ENCODE peak calls at places on chromosomes 7 and 10, in eight cellular contexts. K is right lobe of liver; S is CD4-positive, alpha-beta T cell; F is lower lobe of right lung; C is AG04450; V is pancreas; O is GM23338; N is suprapubic skin. Q is an unnamed sample.

GRCh38 chr10:14600065-14600464 is 174.6 kb downstream of the FAM107B start:
- DNase-seq in K (no peak), S (no peak), F (no peak), C (no peak), V (no peak), O (no peak), N (no peak), Q (no peak)

GRCh38 chr7:21579341-21580072 is 36.7 kb downstream of the DNAH11 start:
- DNase-seq in K (no peak), S (no peak), F (no peak), C (no peak), V (no peak), O (no peak), N (no peak), Q (no peak)

GRCh38 chr10:71725998-71726672 is 6.6 kb upstream of the C10orf105 start:
- DNase-seq in K (peak), S (peak), F (no peak), C (no peak), V (no peak), O (peak), N (no peak), Q (peak)

GRCh38 chr10:110107887-110108286 is 99.5 kb upstream of the MXI1 start:
- DNase-seq in K (no peak), S (no peak), F (no peak), C (no peak), V (no peak), O (no peak), N (no peak), Q (no peak)

GRCh38 chr7:35727571-35727970 is 32.6 kb upstream of the HERPUD2 start:
- DNase-seq in K (no peak), S (no peak), F (no peak), C (no peak), V (no peak), O (no peak), N (no peak), Q (no peak)

GRCh38 chr10:43855667-43856210 is 207.1 kb upstream of the ZNF32 start:
- DNase-seq in K (no peak), S (no peak), F (no peak), C (no peak), V (no peak), O (no peak), N (peak), Q (no peak)

GRCh38 chr10:71138126-71138860 is 74.1 kb upstream of the UNC5B start:
- DNase-seq in K (no peak), S (no peak), F (no peak), C (no peak), V (no peak), O (no peak), N (no peak), Q (no peak)

GRCh38 chr7:121083138-121083789 is 94.8 kb downstream of the CPED1 start:
- DNase-seq in K (no peak), S (no peak), F (no peak), C (peak), V (no peak), O (no peak), N (no peak), Q (peak)

GRCh38 chr7:125254521-125254920 is 324.9 kb upstream of the POT1 start:
- DNase-seq in K (no peak), S (no peak), F (no peak), C (no peak), V (no peak), O (no peak), N (no peak), Q (no peak)

GRCh38 chr7:725223-726005 is 1.1 kb upstream of the DNAAF5 start:
- DNase-seq in K (no peak), S (no peak), F (no peak), C (no peak), V (no peak), O (no peak), N (no peak), Q (no peak)

GRCh38 chr10:133165556-133166503 is 5.8 kb downstream of the KNDC1 start:
- DNase-seq in K (no peak), S (no peak), F (peak), C (no peak), V (peak), O (no peak), N (peak), Q (no peak)

GRCh38 chr10:102152545-102152890 is 329 bp downstream of the NOLC1 start:
- DNase-seq in K (no peak), S (no peak), F (no peak), C (no peak), V (no peak), O (no peak), N (no peak), Q (peak)

GRCh38 chr7:7110706-7111105 is 71.6 kb upstream of the C1GALT1 start:
- DNase-seq in K (no peak), S (no peak), F (no peak), C (no peak), V (no peak), O (no peak), N (no peak), Q (no peak)

GRCh38 chr10:72904806-72905205 is 11.3 kb downstream of the OIT3 start:
- DNase-seq in K (no peak), S (no peak), F (no peak), C (no peak), V (no peak), O (no peak), N (no peak), Q (no peak)

GRCh38 chr7:128450409-128450808 is 5.3 kb upstream of the HILPDA start:
- DNase-seq in K (no peak), S (no peak), F (no peak), C (no peak), V (no peak), O (no peak), N (no peak), Q (no peak)

GRCh38 chr7:3495530-3495929 is 194.5 kb downstream of the SDK1 start:
- DNase-seq in K (no peak), S (no peak), F (no peak), C (no peak), V (no peak), O (no peak), N (no peak), Q (no peak)

GRCh38 chr10:80945267-80945880 is 407.7 kb downstream of the SH2D4B start:
- DNase-seq in K (no peak), S (no peak), F (no peak), C (no peak), V (no peak), O (peak), N (no peak), Q (peak)

GRCh38 chr7:82294258-82294855 is 149.2 kb downstream of the CACNA2D1 start:
- DNase-seq in K (no peak), S (no peak), F (no peak), C (no peak), V (no peak), O (no peak), N (no peak), Q (no peak)

GRCh38 chr10:21315321-21316220 is 209.9 kb downstream of the SKIDA1 start:
- DNase-seq in K (no peak), S (no peak), F (peak), C (peak), V (peak), O (peak), N (peak), Q (peak)

GRCh38 chr7:28954936-28955335 is 3.2 kb downstream of the TRIL start:
- DNase-seq in K (no peak), S (no peak), F (no peak), C (no peak), V (no peak), O (peak), N (no peak), Q (no peak)

GRCh38 chr7:26060713-26061339 is 91.2 kb upstream of the NFE2L3 start:
- DNase-seq in K (no peak), S (no peak), F (no peak), C (no peak), V (no peak), O (no peak), N (no peak), Q (no peak)
- TF ChIP-seq CTCF in K (no peak), S (no peak), F (no peak), C (no peak), V (no peak), O (no peak), N (no peak), Q (no peak)

DNA sequence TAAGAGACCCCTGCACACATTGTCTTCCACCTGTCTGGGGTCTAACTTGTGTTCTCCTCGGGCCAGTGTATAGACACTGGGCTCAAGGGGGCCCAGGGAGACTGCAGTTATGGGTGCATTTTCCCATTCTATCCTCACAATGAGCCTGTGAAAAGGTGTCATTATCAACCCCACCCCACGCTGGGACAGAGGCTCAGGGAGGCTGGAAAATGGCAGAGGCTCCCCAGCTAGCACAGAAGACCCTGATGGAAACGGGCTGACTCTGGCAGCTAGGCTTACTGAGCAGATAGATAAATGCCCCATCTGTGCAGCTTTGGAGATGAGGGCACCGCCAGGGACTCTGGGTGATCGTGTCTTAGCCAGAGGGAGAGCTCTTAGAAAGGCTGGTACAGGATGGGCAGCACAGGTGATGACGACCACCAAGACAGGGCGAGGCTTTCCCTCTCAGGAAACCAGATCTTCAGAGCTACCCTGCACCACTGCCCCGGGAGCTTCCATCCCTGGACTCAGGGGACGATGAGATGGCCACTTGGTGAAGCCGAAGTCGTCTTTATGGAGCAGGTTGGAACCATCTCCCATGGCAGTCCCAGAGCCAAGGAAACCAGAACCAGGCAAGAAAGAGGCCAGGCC is 58.2 kb upstream of the CHST15 start:
- DNase-seq in K (no peak), S (no peak), F (no peak), C (no peak), V (no peak), O (no peak), N (no peak), Q (no peak)
- H3K27ac ChIP-seq in K (no peak), S (no peak), F (peak), C (no peak), V (no peak), O (no peak), N (no peak), Q (peak)

GRCh38 chr7:27242580-27243339 is at the start of gene EVX1:
- DNase-seq in K (no peak), S (no peak), F (no peak), C (no peak), V (no peak), O (peak), N (no peak), Q (peak)

GRCh38 chr7:27243340-27244163 is 950 bp downstream of the EVX1 start:
- DNase-seq in K (no peak), S (no peak), F (no peak), C (no peak), V (no peak), O (peak), N (no peak), Q (no peak)

GRCh38 chr7:27241189-27242045 is 1.2 kb upstream of the EVX1 start:
- DNase-seq in K (no peak), S (no peak), F (no peak), C (no peak), V (no peak), O (peak), N (no peak), Q (no peak)

GRCh38 chr7:27239780-27240731 is 2.5 kb upstream of the EVX1 start:
- DNase-seq in K (no peak), S (no peak), F (no peak), C (no peak), V (no peak), O (no peak), N (no peak), Q (no peak)

GRCh38 chr7:27242046-27242579 is 489 bp upstream of the EVX1 start:
- DNase-seq in K (no peak), S (no peak), F (no peak), C (no peak), V (no peak), O (no peak), N (no peak), Q (no peak)
- TF ChIP-seq CTCF in K (no peak), S (no peak), F (no peak), C (no peak), V (no peak), O (no peak), N (no peak), Q (no peak)

GRCh38 chr10:29788113-29788512 is 153.3 kb upstream of the SVIL start:
- DNase-seq in K (no peak), S (no peak), F (no peak), C (no peak), V (no peak), O (no peak), N (no peak), Q (no peak)

GRCh38 chr10:29780639-29781038 is 145.9 kb upstream of the SVIL start:
- DNase-seq in K (no peak), S (no peak), F (no peak), C (no peak), V (no peak), O (no peak), N (no peak), Q (no peak)

GRCh38 chr10:29780096-29780495 is 145.3 kb upstream of the SVIL start:
- DNase-seq in K (no peak), S (no peak), F (no peak), C (no peak), V (no peak), O (no peak), N (no peak), Q (no peak)

GRCh38 chr10:29784175-29784773 is 149.5 kb upstream of the SVIL start:
- DNase-seq in K (no peak), S (no peak), F (no peak), C (peak), V (no peak), O (peak), N (peak), Q (peak)

GRCh38 chr10:29783211-29783947 is 148.6 kb upstream of the SVIL start:
- DNase-seq in K (no peak), S (no peak), F (no peak), C (no peak), V (no peak), O (no peak), N (no peak), Q (no peak)
- H3K27ac ChIP-seq in K (no peak), S (no peak), F (peak), C (peak), V (no peak), O (no peak), N (peak), Q (peak)

GRCh38 chr7:44116087-44116788 is 7.1 kb downstream of the POLD2 start:
- DNase-seq in K (peak), S (no peak), F (no peak), C (no peak), V (no peak), O (no peak), N (no peak), Q (no peak)
- TF ChIP-seq CTCF in K (no peak), S (no peak), F (no peak), C (no peak), V (no peak), O (no peak), N (no peak), Q (no peak)

GRCh38 chr7:126443951-126444350 is 808.8 kb downstream of the GRM8 start:
- DNase-seq in K (no peak), S (no peak), F (no peak), C (no peak), V (no peak), O (no peak), N (no peak), Q (no peak)
- H3K27ac ChIP-seq in K (no peak), S (no peak), F (no peak), C (no peak), V (no peak), O (no peak), N (no peak), Q (no peak)

GRCh38 chr7:30513762-30514161 is 9.1 kb upstream of the GGCT start:
- DNase-seq in K (no peak), S (no peak), F (no peak), C (no peak), V (no peak), O (no peak), N (no peak), Q (no peak)

GRCh38 chr7:30514177-30514576 is 9.5 kb upstream of the GGCT start:
- DNase-seq in K (no peak), S (no peak), F (no peak), C (no peak), V (no peak), O (no peak), N (no peak), Q (no peak)

GRCh38 chr7:30511494-30511893 is 6.9 kb upstream of the GGCT start:
- DNase-seq in K (no peak), S (no peak), F (no peak), C (no peak), V (no peak), O (no peak), N (no peak), Q (no peak)

GRCh38 chr7:30510124-30511074 is 5.8 kb upstream of the GGCT start:
- DNase-seq in K (peak), S (peak), F (peak), C (no peak), V (no peak), O (peak), N (no peak), Q (peak)

GRCh38 chr7:30511973-30512662 is 7.5 kb upstream of the GGCT start:
- DNase-seq in K (no peak), S (no peak), F (no peak), C (no peak), V (no peak), O (no peak), N (no peak), Q (no peak)
- TF ChIP-seq CTCF in K (no peak), S (no peak), F (no peak), C (no peak), V (no peak), O (no peak), N (no peak), Q (no peak)

GRCh38 chr7:37663693-37664092 is 19.9 kb upstream of the GPR141 start:
- DNase-seq in K (no peak), S (no peak), F (peak), C (no peak), V (peak), O (no peak), N (no peak), Q (no peak)

GRCh38 chr7:37665352-37666022 is 18.1 kb upstream of the GPR141 start:
- DNase-seq in K (no peak), S (no peak), F (no peak), C (no peak), V (no peak), O (no peak), N (no peak), Q (no peak)

GRCh38 chr7:37669818-37670217 is 13.7 kb upstream of the GPR141 start:
- DNase-seq in K (no peak), S (no peak), F (no peak), C (no peak), V (no peak), O (no peak), N (no peak), Q (no peak)

GRCh38 chr7:37660614-37661013 is 23.0 kb upstream of the GPR141 start:
- DNase-seq in K (no peak), S (no peak), F (no peak), C (no peak), V (no peak), O (no peak), N (no peak), Q (no peak)

GRCh38 chr7:37666026-37666780 is 17.4 kb upstream of the GPR141 start:
- DNase-seq in K (no peak), S (no peak), F (no peak), C (no peak), V (no peak), O (no peak), N (no peak), Q (peak)
- H3K27ac ChIP-seq in K (no peak), S (no peak), F (no peak), C (no peak), V (no peak), O (no peak), N (no peak), Q (no peak)

GRCh38 chr7:16644987-16645592 is 464 bp downstream of the ANKMY2 start:
- DNase-seq in K (peak), S (peak), F (peak), C (no peak), V (peak), O (peak), N (no peak), Q (no peak)

GRCh38 chr7:16644157-16644556 is 1.4 kb downstream of the ANKMY2 start:
- DNase-seq in K (no peak), S (no peak), F (no peak), C (no peak), V (no peak), O (no peak), N (no peak), Q (no peak)

GRCh38 chr7:16646427-16647081 is 573 bp downstream of the BZW2 start:
- DNase-seq in K (no peak), S (no peak), F (no peak), C (no peak), V (peak), O (no peak), N (no peak), Q (no peak)

GRCh38 chr7:16644624-16644986 is 949 bp downstream of the ANKMY2 start:
- DNase-seq in K (peak), S (peak), F (peak), C (no peak), V (peak), O (no peak), N (peak), Q (peak)

GRCh38 chr7:16645593-16646426 is at the start of the genes ANKMY2 and BZW2:
- DNase-seq in K (peak), S (peak), F (peak), C (peak), V (peak), O (peak), N (peak), Q (peak)
- TF ChIP-seq CTCF in K (no peak), S (no peak), F (peak), C (no peak), V (peak), O (no peak), N (no peak), Q (no peak)

DNA sequence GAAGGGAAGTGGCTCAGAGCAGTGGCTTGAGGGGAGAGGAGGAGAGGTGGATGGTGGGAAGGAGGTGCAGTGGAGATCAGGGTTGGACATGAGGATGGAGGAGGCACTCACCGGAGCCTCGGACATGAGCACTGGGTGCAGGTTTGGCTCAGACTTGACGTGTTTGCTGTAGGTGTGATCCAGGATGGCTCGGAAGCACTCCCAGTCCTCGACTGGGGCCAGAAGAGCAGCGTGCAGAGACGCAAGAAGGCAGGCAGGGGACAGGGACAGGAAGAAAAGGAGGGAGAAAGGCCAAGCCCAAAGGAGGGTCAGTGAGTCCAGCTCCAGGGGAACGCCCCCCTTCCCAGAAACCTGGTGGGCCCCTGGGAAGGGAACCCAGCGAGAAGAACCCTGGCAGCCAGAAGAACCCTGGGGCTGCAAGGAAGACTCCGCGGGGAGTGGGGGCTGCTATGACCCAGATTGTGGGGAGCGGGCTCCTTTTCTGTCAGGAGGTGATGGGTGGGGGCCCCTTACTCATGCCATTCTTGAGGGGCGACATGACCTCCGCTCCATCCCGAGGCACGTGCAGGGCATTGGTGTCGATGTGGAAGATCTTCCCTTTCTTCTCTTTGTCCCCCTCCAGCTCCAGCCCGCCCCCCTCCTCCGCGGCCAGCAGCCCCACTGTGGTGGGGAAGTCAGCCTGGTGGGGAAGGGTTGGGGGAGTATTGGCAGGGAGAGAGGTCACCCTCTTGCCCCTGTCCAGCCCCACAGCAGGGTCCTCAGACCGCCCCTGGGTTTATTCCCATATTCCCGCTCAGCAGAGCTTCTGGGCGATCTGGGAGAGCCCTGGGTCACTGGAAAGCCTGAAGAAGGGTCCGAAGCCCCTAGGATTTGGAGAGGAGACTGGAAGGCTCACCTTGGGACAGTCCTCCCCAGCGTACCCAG is 1.1 kb downstream of the ACTL6B start:
- DNase-seq in K (no peak), S (no peak), F (no peak), C (no peak), V (no peak), O (no peak), N (no peak), Q (no peak)
- H3K27ac ChIP-seq in K (no peak), S (no peak), F (no peak), C (no peak), V (no peak), O (no peak), N (no peak), Q (no peak)